ENCODE peak calls at places on chromosomes 1 and 21, in four cellular contexts. B, W, G and J are unnamed samples.

GRCh38 chr1:7553042-7553690 is 217.9 kb upstream of the VAMP3 start:
- DNase-seq in W (no peak), B (peak), G (no peak), J (no peak)

GRCh38 chr1:61452354-61452990 is 272.5 kb downstream of the TM2D1 start:
- DNase-seq in B (no peak), W (no peak), G (no peak), J (no peak)

GRCh38 chr1:182143825-182144661 is 82.5 kb upstream of the ZNF648 start:
- DNase-seq in B (no peak), G (no peak), W (peak), J (no peak)

GRCh38 chr1:8395433-8395866 is 77.5 kb downstream of the SLC45A1 start:
- DNase-seq in W (no peak), B (no peak), G (no peak), J (no peak)

GRCh38 chr1:118339431-118340146 is 154.6 kb upstream of the SPAG17 start:
- DNase-seq in G (no peak), W (no peak), B (no peak), J (no peak)

GRCh38 chr1:165928075-165928731 is 100.8 kb downstream of the UCK2 start:
- DNase-seq in G (peak), W (peak), B (peak), J (no peak)

GRCh38 chr21:35015435-35016024 is 33.6 kb downstream of the RUNX1 start:
- DNase-seq in W (no peak), B (no peak), G (no peak), J (no peak)

GRCh38 chr1:174469052-174469451 is 21.3 kb downstream of the GPR52 start:
- DNase-seq in W (no peak), B (no peak), G (no peak), J (no peak)

GRCh38 chr1:97999320-97999719 is 78.5 kb upstream of the DPYD start:
- DNase-seq in B (no peak), G (no peak), W (no peak), J (no peak)

GRCh38 chr1:1911390-1912041 is 3.5 kb upstream of the CALML6 start:
- DNase-seq in W (no peak), B (no peak), G (no peak), J (no peak)

GRCh38 chr1:4033732-4034131 is 133.7 kb upstream of the C1orf174 start:
- DNase-seq in G (no peak), W (no peak), B (no peak), J (no peak)

GRCh38 chr1:65791860-65792670 is 630 bp upstream of the PDE4B start:
- DNase-seq in B (peak), G (no peak), W (no peak), J (no peak)

GRCh38 chr1:116743535-116743934 is 10.7 kb upstream of the CD2 start:
- DNase-seq in G (no peak), W (no peak), B (peak), J (no peak)

GRCh38 chr1:53572061-53572801 is 113.0 kb downstream of the DMRTB1 start:
- DNase-seq in B (no peak), W (no peak), G (no peak), J (peak)

GRCh38 chr1:234953655-234954420 is 174.8 kb downstream of the TOMM20 start:
- DNase-seq in G (no peak), B (no peak), W (no peak), J (no peak)

GRCh38 chr1:161440312-161440894 is 64.9 kb upstream of the FCGR2A start:
- DNase-seq in W (peak), B (peak), G (peak), J (no peak)

GRCh38 chr1:248239478-248239877 is 8.3 kb downstream of the OR2M4 start:
- DNase-seq in G (no peak), B (no peak), W (no peak), J (no peak)

GRCh38 chr1:231828182-231828920 is 201.8 kb downstream of the DISC1 start:
- DNase-seq in B (no peak), W (no peak), G (peak), J (peak)

GRCh38 chr1:66711420-66711819 is 40.8 kb upstream of the DYNLT5 start:
- DNase-seq in W (no peak), B (peak), G (no peak), J (no peak)

GRCh38 chr1:168977618-168978017 is 128.9 kb upstream of the ATP1B1 start:
- DNase-seq in B (peak), W (no peak), G (no peak), J (no peak)

GRCh38 chr1:109027841-109028240 is 14.1 kb downstream of the WDR47 start:
- DNase-seq in B (no peak), W (no peak), G (no peak), J (no peak)

GRCh38 chr1:153682730-153683129 is 4.2 kb downstream of the NPR1 start:
- DNase-seq in G (no peak), B (no peak), W (no peak), J (no peak)

GRCh38 chr1:110155878-110156522 is 5.7 kb downstream of the SLC6A17 start:
- DNase-seq in W (peak), B (peak), G (peak), J (no peak)

GRCh38 chr1:36411674-36412648 is 14.3 kb upstream of the LSM10 start:
- DNase-seq in G (peak), B (peak), W (peak), J (no peak)

GRCh38 chr1:162141273-162142023 is 72.0 kb downstream of the NOS1AP start:
- DNase-seq in B (no peak), W (no peak), G (peak), J (no peak)

GRCh38 chr1:66393586-66394334 is 140.2 kb upstream of the SGIP1 start:
- DNase-seq in W (no peak), G (no peak), B (no peak), J (no peak)

GRCh38 chr1:180167021-180167701 is 12.5 kb downstream of the QSOX1 start:
- DNase-seq in B (no peak), G (no peak), W (no peak), J (no peak)

GRCh38 chr1:93909146-93910050 is at the start of gene GCLM:
- DNase-seq in W (peak), B (peak), G (peak), J (peak)

GRCh38 chr1:1989102-1989542 is 14.5 kb downstream of the CFAP74 start:
- DNase-seq in W (peak), G (no peak), B (no peak), J (no peak)

GRCh38 chr21:32315511-32316362 is 17.1 kb downstream of the MRAP start:
- DNase-seq in B (no peak), W (no peak), G (peak), J (no peak)

GRCh38 chr1:46166521-46167462 is 8.1 kb upstream of the TSPAN1 start:
- DNase-seq in W (no peak), B (peak), G (no peak), J (no peak)

GRCh38 chr1:67575861-67576260 is 109.1 kb upstream of the GADD45A start:
- DNase-seq in G (no peak), B (no peak), W (no peak), J (no peak)

GRCh38 chr21:35754583-35754982 is 305.7 kb downstream of the SETD4 start:
- DNase-seq in W (no peak), B (no peak), G (no peak), J (no peak)

GRCh38 chr1:11885922-11886321 is 27.2 kb upstream of the NPPB start:
- DNase-seq in G (no peak), W (no peak), B (no peak), J (no peak)

GRCh38 chr1:77866296-77866695 is 22.1 kb upstream of the NEXN start:
- DNase-seq in W (no peak), B (peak), G (no peak), J (no peak)

GRCh38 chr1:220528049-220528678 is at the start of gene MARK1:
- DNase-seq in G (no peak), W (peak), B (peak), J (no peak)

GRCh38 chr1:31483012-31483946 is 70.3 kb downstream of the SERINC2 start:
- DNase-seq in G (no peak), B (no peak), W (peak), J (no peak)
- TF ChIP-seq REST in G (no peak), B (no peak), W (no peak), J (no peak)

DNA sequence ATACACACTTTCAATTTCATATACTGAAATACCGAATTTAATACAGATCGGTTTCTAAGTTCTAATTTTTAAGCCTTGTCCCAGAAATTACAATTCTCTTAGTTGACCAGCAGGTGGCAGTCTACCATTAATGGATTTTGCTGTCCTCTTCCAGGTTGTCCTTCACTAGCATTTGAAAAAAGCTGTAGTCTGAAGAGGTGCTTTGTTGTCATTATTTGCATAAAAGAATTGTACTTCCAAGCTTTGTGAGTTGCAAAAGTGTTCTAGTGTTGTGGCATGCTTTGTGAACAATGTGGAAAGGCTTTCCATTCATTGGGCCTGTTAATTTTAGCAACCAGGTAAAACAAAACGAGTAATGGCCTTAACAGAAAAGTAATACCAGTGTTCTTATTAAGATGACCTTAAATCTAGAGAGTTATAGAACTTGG is 193.6 kb downstream of the RPS6KC1 start:
- DNase-seq in B (peak), W (peak), G (peak), J (no peak)
- H3K27ac ChIP-seq in B (no peak), W (no peak), G (no peak), J (no peak)

GRCh38 chr1:22137006-22137720 is 5.7 kb downstream of the WNT4 start:
- DNase-seq in G (no peak), B (peak), W (no peak), J (no peak)
- TF ChIP-seq POLR2AphosphoS5 in G (no peak), B (no peak), W (no peak), J (no peak)

GRCh38 chr1:171741872-171742576 is at the start of gene VAMP4:
- DNase-seq in W (peak), G (peak), B (peak), J (peak)

GRCh38 chr1:171740356-171740863 is 1.5 kb downstream of the VAMP4 start:
- DNase-seq in W (no peak), B (no peak), G (no peak), J (no peak)

GRCh38 chr1:171742577-171742922 is 685 bp upstream of the VAMP4 start:
- DNase-seq in W (peak), G (no peak), B (peak), J (no peak)

GRCh38 chr1:171740987-171741871 is 636 bp downstream of the VAMP4 start:
- DNase-seq in G (peak), W (peak), B (peak), J (no peak)

DNA sequence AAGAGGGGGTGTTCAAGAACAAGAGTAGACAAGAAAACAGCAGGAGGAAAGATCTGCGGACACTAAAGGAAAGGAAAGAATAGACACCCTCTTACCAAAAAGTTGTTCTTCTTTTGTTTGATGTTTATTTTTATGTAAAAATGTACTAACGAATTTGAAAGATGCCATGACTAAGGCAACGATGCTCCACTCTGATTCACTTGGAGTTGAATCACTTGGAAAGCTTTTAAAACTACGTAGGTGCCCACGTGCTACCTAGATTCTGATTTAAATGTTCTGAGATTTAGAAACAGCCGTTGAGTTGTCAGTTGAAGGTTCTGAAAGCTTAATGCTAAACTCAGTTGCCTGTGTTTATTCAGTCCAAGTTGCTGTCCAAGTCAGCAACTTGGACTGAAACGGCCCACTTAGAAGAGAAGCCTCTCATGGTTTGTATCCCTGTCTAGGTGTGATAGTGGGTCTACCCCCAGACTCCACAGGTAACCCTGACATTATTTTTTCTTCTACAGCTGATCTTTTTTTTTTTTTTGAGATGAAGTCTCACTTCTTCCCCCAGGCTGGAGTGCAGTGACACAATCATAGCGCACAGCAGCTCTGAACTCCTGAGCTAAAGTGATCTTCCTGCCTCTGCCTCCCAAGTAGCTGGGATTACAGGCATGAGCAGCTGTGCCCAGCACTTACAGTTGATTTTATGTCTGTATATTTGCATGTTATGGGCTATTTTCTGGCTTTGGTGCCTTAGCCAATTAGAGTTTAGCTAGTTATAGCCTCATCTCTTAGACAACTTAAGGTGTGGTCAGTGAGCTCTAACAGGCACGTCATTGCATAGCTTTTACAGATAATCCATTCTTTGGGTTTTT is 1.4 kb upstream of the VAMP4 start:
- DNase-seq in G (no peak), W (peak), B (no peak), J (peak)
- TF ChIP-seq REST in G (no peak), W (no peak), B (no peak), J (no peak)

DNA sequence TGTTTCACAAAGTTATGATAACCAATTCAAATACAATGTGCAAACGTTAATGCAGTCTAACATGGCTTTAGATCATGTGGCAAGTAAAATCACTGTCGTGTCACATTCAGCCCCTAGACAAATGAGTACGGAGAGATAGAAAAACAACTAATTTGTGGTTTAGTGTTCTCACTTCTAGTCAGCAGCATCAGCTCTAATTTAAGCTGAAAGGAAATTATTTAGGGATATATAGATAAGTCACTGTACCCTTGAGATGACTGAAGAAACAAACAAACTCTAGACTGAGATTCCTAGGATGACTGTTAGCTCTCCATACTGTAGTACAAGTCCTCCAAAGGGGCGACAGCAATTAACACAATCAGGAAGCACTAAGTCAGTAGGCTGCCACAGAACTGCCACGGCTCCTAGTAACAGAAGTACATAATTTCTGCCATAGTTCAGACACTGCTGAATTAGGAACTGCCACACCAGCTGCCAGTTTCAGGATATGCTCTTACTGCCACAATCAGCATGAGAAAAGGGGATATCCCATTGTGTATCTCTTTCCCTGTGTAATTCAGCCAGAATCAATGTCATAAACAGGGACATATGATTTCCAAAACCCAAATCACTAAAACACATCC is 150.4 kb upstream of the NEGR1 start:
- DNase-seq in B (peak), G (no peak), W (no peak), J (no peak)
- H3K27ac ChIP-seq in B (no peak), G (no peak), W (no peak), J (no peak)